ENCODE peak calls at places on chromosomes 2 and 18, in five cellular contexts. B is A549, R is cortex of kidney, E is iPS DF 6.9, N is T-helper 1 cell. S is an unnamed sample.

GRCh38 chr2:182379235-182379634 is 47.6 kb downstream of the PDE1A start:
- DNase-seq in B (no peak), R (no peak), E (no peak), N (no peak), S (no peak)

GRCh38 chr2:74515271-74516069 is 1.2 kb downstream of the TLX2 start:
- DNase-seq in B (no peak), R (no peak), E (no peak), N (no peak), S (no peak)

GRCh38 chr2:109062558-109063325 is 66.3 kb upstream of the SH3RF3 start:
- DNase-seq in B (no peak), R (no peak), E (no peak), N (no peak), S (no peak)

GRCh38 chr2:177419274-177419673 is 26.7 kb downstream of the AGPS start:
- DNase-seq in B (no peak), R (no peak), E (no peak), N (no peak), S (no peak)

GRCh38 chr2:229901819-229902218 is 20.0 kb downstream of the TRIP12 start:
- DNase-seq in B (peak), R (no peak), E (no peak), N (no peak), S (no peak)

GRCh38 chr2:188024811-188025210 is 266.9 kb upstream of the GULP1 start:
- DNase-seq in B (no peak), R (no peak), E (no peak), N (no peak), S (no peak)

GRCh38 chr18:48975221-48975816 is 24.6 kb upstream of the SMAD7 start:
- DNase-seq in B (no peak), R (no peak), E (no peak), N (no peak), S (no peak)

GRCh38 chr2:74502147-74502719 is 2.8 kb upstream of the LBX2 start:
- DNase-seq in B (no peak), R (no peak), E (no peak), N (no peak), S (no peak)

GRCh38 chr2:201806442-201806841 is at the start of gene CDK15:
- DNase-seq in B (no peak), R (no peak), E (no peak), N (no peak), S (no peak)

GRCh38 chr2:42084231-42084671 is 36.4 kb downstream of the PKDCC start:
- DNase-seq in B (peak), R (no peak), E (no peak), N (no peak), S (no peak)

GRCh38 chr2:240319221-240319854 is 116.1 kb upstream of the GPC1 start:
- DNase-seq in B (no peak), R (no peak), E (no peak), N (no peak), S (no peak)